ENCODE peak calls at places on chromosomes 12 and 14, in six cellular contexts. One of them, this sample, is unnamed.

GRCh38 chr12:42696424-42697149 is 107.0 kb upstream of the PRICKLE1 start:
- DNase-seq in T-helper 1 cell: no peak
- DNase-seq in cardiac fibroblast: peak
- DNase-seq in foreskin fibroblast: peak
- DNase-seq in stimulated activated CD4-positive, alpha-beta T cell treated with anti-CD3 and anti-CD28 coated beads, Interleukin-1b, Interleukin-23, amount 100 ng/mL, for 48 hours: no peak
- DNase-seq in lower lobe of right lung: peak
- DNase-seq in this sample: no peak

GRCh38 chr14:64696355-64696844 is 7.8 kb upstream of the PLEKHG3 start:
- DNase-seq in T-helper 1 cell: no peak
- DNase-seq in cardiac fibroblast: no peak
- DNase-seq in foreskin fibroblast: no peak
- DNase-seq in stimulated activated CD4-positive, alpha-beta T cell treated with anti-CD3 and anti-CD28 coated beads, Interleukin-1b, Interleukin-23, amount 100 ng/mL, for 48 hours: no peak
- DNase-seq in lower lobe of right lung: no peak
- DNase-seq in this sample: no peak

GRCh38 chr12:52402873-52403510 is 3.1 kb downstream of the KRT82 start:
- DNase-seq in T-helper 1 cell: no peak
- DNase-seq in cardiac fibroblast: no peak
- DNase-seq in foreskin fibroblast: no peak
- DNase-seq in stimulated activated CD4-positive, alpha-beta T cell treated with anti-CD3 and anti-CD28 coated beads, Interleukin-1b, Interleukin-23, amount 100 ng/mL, for 48 hours: no peak
- DNase-seq in lower lobe of right lung: no peak
- DNase-seq in this sample: no peak

GRCh38 chr14:57970594-57970993 is 104.7 kb upstream of the SLC35F4 start:
- DNase-seq in T-helper 1 cell: no peak
- DNase-seq in cardiac fibroblast: no peak
- DNase-seq in foreskin fibroblast: no peak
- DNase-seq in stimulated activated CD4-positive, alpha-beta T cell treated with anti-CD3 and anti-CD28 coated beads, Interleukin-1b, Interleukin-23, amount 100 ng/mL, for 48 hours: no peak
- DNase-seq in lower lobe of right lung: no peak
- DNase-seq in this sample: no peak

GRCh38 chr14:25904446-25904845 is 693.4 kb downstream of the NOVA1 start:
- DNase-seq in T-helper 1 cell: no peak
- DNase-seq in cardiac fibroblast: no peak
- DNase-seq in foreskin fibroblast: no peak
- DNase-seq in stimulated activated CD4-positive, alpha-beta T cell treated with anti-CD3 and anti-CD28 coated beads, Interleukin-1b, Interleukin-23, amount 100 ng/mL, for 48 hours: no peak
- DNase-seq in lower lobe of right lung: no peak
- DNase-seq in this sample: no peak

GRCh38 chr12:118714051-118714460 is 267.3 kb upstream of the SRRM4 start:
- DNase-seq in T-helper 1 cell: no peak
- DNase-seq in cardiac fibroblast: no peak
- DNase-seq in foreskin fibroblast: no peak
- DNase-seq in stimulated activated CD4-positive, alpha-beta T cell treated with anti-CD3 and anti-CD28 coated beads, Interleukin-1b, Interleukin-23, amount 100 ng/mL, for 48 hours: peak
- DNase-seq in lower lobe of right lung: no peak
- DNase-seq in this sample: peak

GRCh38 chr12:42741771-42742510 is 152.4 kb upstream of the PRICKLE1 start:
- DNase-seq in T-helper 1 cell: no peak
- DNase-seq in cardiac fibroblast: peak
- DNase-seq in foreskin fibroblast: peak
- DNase-seq in stimulated activated CD4-positive, alpha-beta T cell treated with anti-CD3 and anti-CD28 coated beads, Interleukin-1b, Interleukin-23, amount 100 ng/mL, for 48 hours: no peak
- DNase-seq in lower lobe of right lung: no peak
- DNase-seq in this sample: no peak

GRCh38 chr14:99632410-99633035 is 12.4 kb upstream of the HHIPL1 start:
- DNase-seq in T-helper 1 cell: no peak
- DNase-seq in cardiac fibroblast: no peak
- DNase-seq in foreskin fibroblast: no peak
- DNase-seq in stimulated activated CD4-positive, alpha-beta T cell treated with anti-CD3 and anti-CD28 coated beads, Interleukin-1b, Interleukin-23, amount 100 ng/mL, for 48 hours: no peak
- DNase-seq in lower lobe of right lung: no peak
- DNase-seq in this sample: no peak

GRCh38 chr12:4648099-4648498 is 752 bp downstream of the AKAP3 start:
- DNase-seq in T-helper 1 cell: no peak
- DNase-seq in cardiac fibroblast: peak
- DNase-seq in foreskin fibroblast: no peak
- DNase-seq in stimulated activated CD4-positive, alpha-beta T cell treated with anti-CD3 and anti-CD28 coated beads, Interleukin-1b, Interleukin-23, amount 100 ng/mL, for 48 hours: no peak
- DNase-seq in lower lobe of right lung: no peak
- DNase-seq in this sample: no peak

GRCh38 chr14:23300687-23301223 is 1.9 kb downstream of the PPP1R3E start:
- DNase-seq in T-helper 1 cell: no peak
- DNase-seq in cardiac fibroblast: no peak
- DNase-seq in foreskin fibroblast: no peak
- DNase-seq in stimulated activated CD4-positive, alpha-beta T cell treated with anti-CD3 and anti-CD28 coated beads, Interleukin-1b, Interleukin-23, amount 100 ng/mL, for 48 hours: peak
- DNase-seq in lower lobe of right lung: no peak
- DNase-seq in this sample: peak

GRCh38 chr14:89232366-89233070 is 184.5 kb downstream of the FOXN3 start:
- DNase-seq in T-helper 1 cell: no peak
- DNase-seq in cardiac fibroblast: no peak
- DNase-seq in foreskin fibroblast: no peak
- DNase-seq in stimulated activated CD4-positive, alpha-beta T cell treated with anti-CD3 and anti-CD28 coated beads, Interleukin-1b, Interleukin-23, amount 100 ng/mL, for 48 hours: no peak
- DNase-seq in lower lobe of right lung: no peak
- DNase-seq in this sample: no peak

GRCh38 chr14:104081493-104081835 is 4.0 kb upstream of the ASPG start:
- DNase-seq in T-helper 1 cell: no peak
- DNase-seq in cardiac fibroblast: no peak
- DNase-seq in foreskin fibroblast: no peak
- DNase-seq in stimulated activated CD4-positive, alpha-beta T cell treated with anti-CD3 and anti-CD28 coated beads, Interleukin-1b, Interleukin-23, amount 100 ng/mL, for 48 hours: no peak
- DNase-seq in lower lobe of right lung: no peak
- DNase-seq in this sample: no peak

GRCh38 chr14:74579447-74580274 is 32.4 kb downstream of the LTBP2 start:
- DNase-seq in T-helper 1 cell: no peak
- DNase-seq in cardiac fibroblast: peak
- DNase-seq in foreskin fibroblast: peak
- DNase-seq in stimulated activated CD4-positive, alpha-beta T cell treated with anti-CD3 and anti-CD28 coated beads, Interleukin-1b, Interleukin-23, amount 100 ng/mL, for 48 hours: peak
- DNase-seq in lower lobe of right lung: no peak
- DNase-seq in this sample: no peak

GRCh38 chr14:52395728-52396127 is 81.6 kb downstream of the PTGER2 start:
- DNase-seq in T-helper 1 cell: no peak
- DNase-seq in cardiac fibroblast: no peak
- DNase-seq in foreskin fibroblast: no peak
- DNase-seq in stimulated activated CD4-positive, alpha-beta T cell treated with anti-CD3 and anti-CD28 coated beads, Interleukin-1b, Interleukin-23, amount 100 ng/mL, for 48 hours: no peak
- DNase-seq in lower lobe of right lung: no peak
- DNase-seq in this sample: no peak

GRCh38 chr12:28622416-28622815 is 432.2 kb downstream of the CCDC91 start:
- DNase-seq in T-helper 1 cell: no peak
- DNase-seq in cardiac fibroblast: peak
- DNase-seq in foreskin fibroblast: peak
- DNase-seq in stimulated activated CD4-positive, alpha-beta T cell treated with anti-CD3 and anti-CD28 coated beads, Interleukin-1b, Interleukin-23, amount 100 ng/mL, for 48 hours: no peak
- DNase-seq in lower lobe of right lung: no peak
- DNase-seq in this sample: no peak

GRCh38 chr14:90839889-90840266 is 23.6 kb upstream of the TTC7B start:
- DNase-seq in T-helper 1 cell: no peak
- DNase-seq in cardiac fibroblast: no peak
- DNase-seq in foreskin fibroblast: no peak
- DNase-seq in stimulated activated CD4-positive, alpha-beta T cell treated with anti-CD3 and anti-CD28 coated beads, Interleukin-1b, Interleukin-23, amount 100 ng/mL, for 48 hours: no peak
- DNase-seq in lower lobe of right lung: no peak
- DNase-seq in this sample: no peak

GRCh38 chr12:108685469-108686247 is 45.7 kb downstream of the CORO1C start:
- DNase-seq in T-helper 1 cell: no peak
- DNase-seq in cardiac fibroblast: peak
- DNase-seq in foreskin fibroblast: no peak
- DNase-seq in stimulated activated CD4-positive, alpha-beta T cell treated with anti-CD3 and anti-CD28 coated beads, Interleukin-1b, Interleukin-23, amount 100 ng/mL, for 48 hours: no peak
- DNase-seq in lower lobe of right lung: no peak
- DNase-seq in this sample: no peak

GRCh38 chr14:73725116-73726024 is 11.2 kb upstream of the PNMA1 start:
- DNase-seq in T-helper 1 cell: no peak
- DNase-seq in cardiac fibroblast: peak
- DNase-seq in foreskin fibroblast: no peak
- DNase-seq in stimulated activated CD4-positive, alpha-beta T cell treated with anti-CD3 and anti-CD28 coated beads, Interleukin-1b, Interleukin-23, amount 100 ng/mL, for 48 hours: peak
- DNase-seq in lower lobe of right lung: no peak
- DNase-seq in this sample: no peak

GRCh38 chr12:128813883-128814282 is 9.9 kb downstream of the SLC15A4 start:
- DNase-seq in T-helper 1 cell: no peak
- DNase-seq in cardiac fibroblast: no peak
- DNase-seq in foreskin fibroblast: peak
- DNase-seq in stimulated activated CD4-positive, alpha-beta T cell treated with anti-CD3 and anti-CD28 coated beads, Interleukin-1b, Interleukin-23, amount 100 ng/mL, for 48 hours: no peak
- DNase-seq in lower lobe of right lung: no peak
- DNase-seq in this sample: no peak

GRCh38 chr14:31945074-31945613 is 132.0 kb upstream of the ARHGAP5 start:
- DNase-seq in T-helper 1 cell: no peak
- DNase-seq in cardiac fibroblast: no peak
- DNase-seq in foreskin fibroblast: no peak
- DNase-seq in stimulated activated CD4-positive, alpha-beta T cell treated with anti-CD3 and anti-CD28 coated beads, Interleukin-1b, Interleukin-23, amount 100 ng/mL, for 48 hours: no peak
- DNase-seq in lower lobe of right lung: no peak
- DNase-seq in this sample: no peak

GRCh38 chr12:122946690-122947271 is 19.5 kb downstream of the ABCB9 start:
- DNase-seq in T-helper 1 cell: peak
- DNase-seq in cardiac fibroblast: peak
- DNase-seq in foreskin fibroblast: peak
- DNase-seq in stimulated activated CD4-positive, alpha-beta T cell treated with anti-CD3 and anti-CD28 coated beads, Interleukin-1b, Interleukin-23, amount 100 ng/mL, for 48 hours: peak
- DNase-seq in lower lobe of right lung: peak
- DNase-seq in this sample: peak

GRCh38 chr14:104390941-104391901 is 188.3 kb upstream of the C14orf180 start:
- DNase-seq in T-helper 1 cell: no peak
- DNase-seq in cardiac fibroblast: no peak
- DNase-seq in foreskin fibroblast: no peak
- DNase-seq in stimulated activated CD4-positive, alpha-beta T cell treated with anti-CD3 and anti-CD28 coated beads, Interleukin-1b, Interleukin-23, amount 100 ng/mL, for 48 hours: no peak
- DNase-seq in lower lobe of right lung: no peak
- DNase-seq in this sample: no peak

GRCh38 chr14:26255213-26255612 is 342.6 kb downstream of the NOVA1 start:
- DNase-seq in T-helper 1 cell: no peak
- DNase-seq in cardiac fibroblast: peak
- DNase-seq in foreskin fibroblast: peak
- DNase-seq in stimulated activated CD4-positive, alpha-beta T cell treated with anti-CD3 and anti-CD28 coated beads, Interleukin-1b, Interleukin-23, amount 100 ng/mL, for 48 hours: no peak
- DNase-seq in lower lobe of right lung: no peak
- DNase-seq in this sample: peak

GRCh38 chr12:50024804-50025186 is 499 bp downstream of the RACGAP1 start:
- DNase-seq in T-helper 1 cell: no peak
- DNase-seq in cardiac fibroblast: peak
- DNase-seq in foreskin fibroblast: no peak
- DNase-seq in stimulated activated CD4-positive, alpha-beta T cell treated with anti-CD3 and anti-CD28 coated beads, Interleukin-1b, Interleukin-23, amount 100 ng/mL, for 48 hours: no peak
- DNase-seq in lower lobe of right lung: no peak
- DNase-seq in this sample: no peak

GRCh38 chr14:105765893-105766614 is 239.7 kb downstream of the TMEM121 start:
- DNase-seq in T-helper 1 cell: no peak
- DNase-seq in cardiac fibroblast: no peak
- DNase-seq in foreskin fibroblast: no peak
- DNase-seq in stimulated activated CD4-positive, alpha-beta T cell treated with anti-CD3 and anti-CD28 coated beads, Interleukin-1b, Interleukin-23, amount 100 ng/mL, for 48 hours: no peak
- DNase-seq in lower lobe of right lung: no peak
- DNase-seq in this sample: no peak

GRCh38 chr14:99522457-99522891 is 41.3 kb downstream of the CCNK start:
- DNase-seq in T-helper 1 cell: no peak
- DNase-seq in cardiac fibroblast: peak
- DNase-seq in foreskin fibroblast: peak
- DNase-seq in stimulated activated CD4-positive, alpha-beta T cell treated with anti-CD3 and anti-CD28 coated beads, Interleukin-1b, Interleukin-23, amount 100 ng/mL, for 48 hours: no peak
- DNase-seq in lower lobe of right lung: peak
- DNase-seq in this sample: no peak

GRCh38 chr12:103821773-103822172 is 19.3 kb downstream of the NT5DC3 start:
- DNase-seq in T-helper 1 cell: no peak
- DNase-seq in cardiac fibroblast: peak
- DNase-seq in foreskin fibroblast: peak
- DNase-seq in stimulated activated CD4-positive, alpha-beta T cell treated with anti-CD3 and anti-CD28 coated beads, Interleukin-1b, Interleukin-23, amount 100 ng/mL, for 48 hours: no peak
- DNase-seq in lower lobe of right lung: no peak
- DNase-seq in this sample: no peak

GRCh38 chr14:64823305-64823985 is 56.3 kb downstream of the SPTB start:
- DNase-seq in T-helper 1 cell: peak
- DNase-seq in cardiac fibroblast: peak
- DNase-seq in foreskin fibroblast: peak
- DNase-seq in stimulated activated CD4-positive, alpha-beta T cell treated with anti-CD3 and anti-CD28 coated beads, Interleukin-1b, Interleukin-23, amount 100 ng/mL, for 48 hours: peak
- DNase-seq in lower lobe of right lung: peak
- DNase-seq in this sample: peak

GRCh38 chr14:98754343-98755025 is 517.5 kb downstream of the BCL11B start:
- DNase-seq in T-helper 1 cell: no peak
- DNase-seq in cardiac fibroblast: peak
- DNase-seq in foreskin fibroblast: no peak
- DNase-seq in stimulated activated CD4-positive, alpha-beta T cell treated with anti-CD3 and anti-CD28 coated beads, Interleukin-1b, Interleukin-23, amount 100 ng/mL, for 48 hours: no peak
- DNase-seq in lower lobe of right lung: no peak
- DNase-seq in this sample: no peak

GRCh38 chr12:65878540-65878939 is 54.3 kb downstream of the HMGA2 start:
- DNase-seq in T-helper 1 cell: no peak
- DNase-seq in cardiac fibroblast: no peak
- DNase-seq in foreskin fibroblast: no peak
- DNase-seq in stimulated activated CD4-positive, alpha-beta T cell treated with anti-CD3 and anti-CD28 coated beads, Interleukin-1b, Interleukin-23, amount 100 ng/mL, for 48 hours: no peak
- DNase-seq in lower lobe of right lung: no peak
- DNase-seq in this sample: peak

This sample was measured in cerebellar cortex.